ENCODE peak calls at places on chromosomes 4 and X, in four cellular contexts. N is neural progenitor cell, X is MM.1S, E is GM23338. I is an unnamed sample. For H3K4me1, the result is how much of the 10 kb centered on the place peaks cover.

GRCh38 chr4:3670521-3671519 is 95.4 kb upstream of the ADRA2C start:
- DNase-seq in X (no peak), E (no peak), N (no peak), I (no peak)

GRCh38 chrX:16739574-16739973 is 20.2 kb downstream of the SYAP1 start:
- DNase-seq in N (peak), E (no peak), X (no peak), I (no peak)

GRCh38 chr4:99473131-99473530 is 37.7 kb upstream of the C4orf17 start:
- DNase-seq in N (no peak), X (no peak), E (no peak), I (no peak)

GRCh38 chr4:139762715-139763114 is 97.1 kb downstream of the MGST2 start:
- DNase-seq in X (no peak), E (no peak), N (no peak), I (no peak)

GRCh38 chr4:20194079-20195013 is 57.4 kb upstream of the SLIT2 start:
- DNase-seq in X (no peak), E (no peak), N (no peak), I (no peak)

GRCh38 chr4:8266088-8266487 is 3.5 kb upstream of the HTRA3 start:
- DNase-seq in E (no peak), N (no peak), X (no peak), I (no peak)

GRCh38 chrX:129581904-129582303 is 41.8 kb downstream of the OCRL start:
- DNase-seq in E (no peak), X (no peak), N (no peak), I (no peak)

GRCh38 chr4:39062094-39062493 is at the start of gene KLHL5:
- DNase-seq in N (peak), X (no peak), E (peak), I (no peak)

GRCh38 chr4:182318256-182318655 is 75.1 kb downstream of the TENM3 start:
- DNase-seq in N (no peak), E (no peak), X (no peak), I (no peak)

GRCh38 chrX:106976416-106976815 is 23.6 kb downstream of the MORC4 start:
- DNase-seq in N (no peak), E (no peak), X (no peak), I (no peak)

GRCh38 chrX:40434947-40435346 is 145.8 kb upstream of the ATP6AP2 start:
- DNase-seq in X (no peak), E (peak), N (peak), I (peak)

GRCh38 chrX:13340182-13340791 is 20.4 kb upstream of the ATXN3L start:
- DNase-seq in E (no peak), X (no peak), N (peak), I (no peak)

GRCh38 chr4:86855572-86855971 is 6.4 kb upstream of the SLC10A6 start:
- DNase-seq in N (no peak), X (no peak), E (no peak), I (peak)

GRCh38 chrX:124518888-124519287 is 172.5 kb downstream of the SH2D1A start:
- DNase-seq in N (no peak), E (no peak), X (no peak), I (no peak)

GRCh38 chrX:71814123-71814912 is 51.2 kb downstream of the CXorf49B start:
- DNase-seq in X (no peak), N (no peak), E (no peak), I (no peak)

GRCh38 chr4:77201857-77202256 is 44.9 kb downstream of the CCNG2 start:
- DNase-seq in E (no peak), N (no peak), X (no peak), I (peak)

GRCh38 chrX:118603981-118604380 is 108.4 kb downstream of the DOCK11 start:
- DNase-seq in E (peak), N (peak), X (peak), I (peak)

GRCh38 chrX:9899640-9900075 is 67.5 kb upstream of the CLDN34 start:
- DNase-seq in E (no peak), X (no peak), N (peak), I (no peak)

GRCh38 chrX:105872921-105873320 is 50.6 kb downstream of the NRK start:
- DNase-seq in N (no peak), E (no peak), X (no peak), I (no peak)

GRCh38 chrX:129641941-129642340 is 12.8 kb downstream of the APLN start:
- DNase-seq in N (no peak), X (no peak), E (no peak), I (no peak)

GRCh38 chr4:124279741-124280140 is 432.8 kb downstream of the ANKRD50 start:
- DNase-seq in E (no peak), N (no peak), X (no peak), I (no peak)

GRCh38 chr4:37936889-37937498 is 23.2 kb upstream of the PTTG2 start:
- DNase-seq in E (no peak), X (no peak), N (no peak), I (no peak)

GRCh38 chr4:11954093-11954492 is 525.4 kb upstream of the HS3ST1 start:
- DNase-seq in E (peak), N (peak), X (peak), I (peak)

GRCh38 chrX:155188786-155189185 is 27.5 kb upstream of the VBP1 start:
- DNase-seq in E (no peak), N (no peak), X (peak), I (no peak)

GRCh38 chrX:148629435-148629834 is 129.0 kb downstream of the AFF2 start:
- DNase-seq in E (no peak), X (no peak), N (no peak), I (no peak)

GRCh38 chr4:44661940-44662622 is 10.7 kb upstream of the YIPF7 start:
- DNase-seq in E (no peak), X (no peak), N (no peak), I (no peak)

GRCh38 chrX:152832520-152832919 is 1.7 kb downstream of the NSDHL start:
- DNase-seq in E (no peak), N (no peak), X (no peak), I (no peak)

GRCh38 chrX:8783100-8784098 is 17.8 kb downstream of the FAM9A start:
- DNase-seq in E (peak), N (peak), X (peak), I (no peak)

GRCh38 chr4:10647811-10648210 is 36.8 kb downstream of the CLNK start:
- DNase-seq in N (no peak), X (no peak), E (no peak), I (no peak)
- TF ChIP-seq EZH2phosphoT487 in N (no peak), X (no peak), E (no peak), I (no peak)

GRCh38 chr4:169271692-169272007 is 894 bp upstream of the SH3RF1 start:
- DNase-seq in X (no peak), E (no peak), N (no peak), I (no peak)

GRCh38 chr4:169270156-169270809 is 473 bp downstream of the SH3RF1 start:
- DNase-seq in E (peak), X (peak), N (peak), I (peak)

GRCh38 chr4:169267070-169267469 is 3.7 kb downstream of the SH3RF1 start:
- DNase-seq in E (peak), N (no peak), X (no peak), I (no peak)

GRCh38 chr4:169270810-169271691 is at the start of gene SH3RF1:
- DNase-seq in E (peak), X (peak), N (peak), I (peak)

GRCh38 chr4:169268951-169269781 is 1.6 kb downstream of the SH3RF1 start:
- DNase-seq in N (peak), X (no peak), E (no peak), I (peak)
- H3K4me1 ChIP-seq in N (under half), X (under half), E (under half), I (under half)

GRCh38 chr4:75557696-75558095 is 1.8 kb downstream of the ODAPH start:
- DNase-seq in E (no peak), X (no peak), N (no peak), I (no peak)
- TF ChIP-seq EZH2phosphoT487 in E (no peak), X (no peak), N (no peak), I (no peak)

GRCh38 chrX:115503099-115503498 is 57.9 kb upstream of the PLS3 start:
- DNase-seq in N (no peak), E (no peak), X (no peak), I (peak)

GRCh38 chrX:115499112-115499805 is 61.7 kb upstream of the PLS3 start:
- DNase-seq in X (no peak), E (no peak), N (no peak), I (no peak)

DNA sequence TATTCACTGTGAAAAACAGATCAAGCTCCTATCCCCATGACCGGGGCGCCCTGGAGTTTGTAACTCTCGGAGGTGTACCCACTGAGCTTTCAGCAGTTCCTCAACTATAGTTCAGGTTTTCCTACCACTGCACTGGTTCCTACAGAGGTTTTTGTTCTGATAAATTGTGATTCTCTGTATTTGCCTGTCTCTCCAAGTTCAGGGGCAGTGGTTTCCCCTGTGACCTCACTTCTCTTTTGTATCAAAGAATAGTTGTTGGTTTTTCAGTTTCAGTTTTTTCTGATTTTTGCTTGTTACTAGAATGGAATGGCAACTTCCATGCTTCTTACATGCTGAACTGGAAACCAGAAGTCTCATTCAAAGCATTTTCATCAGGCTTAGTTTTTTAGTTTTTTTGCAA is 56.8 kb upstream of the PLS3 start:
- DNase-seq in N (no peak), X (peak), E (no peak), I (no peak)
- H3K4me1 ChIP-seq in N (under half), X (under half), E (under half), I (under half)

GRCh38 chr4:16294455-16294854 is 68.2 kb upstream of the TAPT1 start:
- DNase-seq in E (no peak), X (no peak), N (no peak), I (no peak)

GRCh38 chr4:16293205-16293860 is 67.1 kb upstream of the TAPT1 start:
- DNase-seq in X (no peak), E (peak), N (no peak), I (no peak)

DNA sequence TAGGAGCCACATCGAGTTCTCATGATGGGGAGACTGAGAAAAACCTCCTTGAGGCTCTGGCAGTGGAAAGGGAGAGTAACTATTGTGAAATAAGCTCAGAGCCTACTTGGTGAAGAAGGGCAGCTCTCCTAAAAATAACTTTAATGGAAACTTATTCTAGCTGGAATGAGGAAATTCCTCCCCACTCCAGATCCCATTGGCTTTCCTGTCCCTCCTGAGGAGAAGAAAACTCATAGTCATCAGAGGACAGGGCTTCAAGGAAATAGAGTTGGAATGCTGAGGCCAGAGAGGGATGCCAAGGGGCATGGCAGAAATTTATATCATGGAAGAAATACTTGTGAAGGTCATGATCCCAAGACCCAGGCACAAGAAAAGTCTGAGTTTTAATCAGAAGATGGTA is 70.7 kb upstream of the TAPT1 start:
- DNase-seq in N (no peak), E (no peak), X (no peak), I (no peak)
- TF ChIP-seq EZH2phosphoT487 in N (no peak), E (no peak), X (no peak), I (no peak)

GRCh38 chr4:23887989-23888388 is 1.9 kb downstream of the PPARGC1A start:
- DNase-seq in E (no peak), X (no peak), N (no peak), I (no peak)

GRCh38 chr4:23884261-23884660 is 5.6 kb downstream of the PPARGC1A start:
- DNase-seq in E (no peak), X (no peak), N (no peak), I (no peak)

GRCh38 chr4:23887173-23887572 is 2.7 kb downstream of the PPARGC1A start:
- DNase-seq in X (no peak), N (no peak), E (no peak), I (no peak)

GRCh38 chr4:23884731-23885130 is 5.1 kb downstream of the PPARGC1A start:
- DNase-seq in N (no peak), E (no peak), X (no peak), I (no peak)

GRCh38 chr4:23885943-23886590 is 3.8 kb downstream of the PPARGC1A start:
- DNase-seq in X (no peak), N (no peak), E (no peak), I (no peak)
- H3K4me1 ChIP-seq in X (under half), N (under half), E (half or more), I (under half)

GRCh38 chrX:18360867-18361266 is 6.4 kb upstream of the SCML2 start:
- DNase-seq in E (no peak), X (no peak), N (no peak), I (no peak)
- TF ChIP-seq EZH2phosphoT487 in E (no peak), X (no peak), N (no peak), I (no peak)

DNA sequence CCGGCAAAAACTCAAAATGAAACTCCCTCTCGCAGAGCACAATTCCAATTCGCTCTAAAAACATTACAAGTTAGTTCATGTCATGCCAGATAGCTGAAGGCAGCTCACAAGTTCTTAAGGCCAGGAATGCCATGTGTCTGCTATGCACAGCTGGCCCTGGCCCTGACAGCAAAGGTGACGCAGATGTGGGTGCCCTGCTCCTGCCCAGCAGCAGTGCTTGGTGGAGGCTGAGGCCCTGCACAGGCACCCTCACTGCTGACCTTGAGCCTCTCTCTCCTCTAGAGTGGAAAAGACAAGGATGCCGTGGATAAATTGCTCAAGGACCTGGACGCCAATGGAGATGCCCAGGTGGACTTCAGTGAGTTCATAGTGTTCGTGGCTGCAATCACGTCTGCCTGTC is 2.9 kb downstream of the S100P start:
- DNase-seq in X (no peak), E (no peak), N (no peak), I (no peak)
- H3K4me1 ChIP-seq in X (under half), E (under half), N (under half), I (under half)

I was measured in hepatocyte.